ENCODE peak calls at places on chromosome 18, in nine cellular contexts. One of them, this sample, is unnamed.

GRCh38 chr18:30491815-30492551 is 550.6 kb downstream of the DSC3 start:
- DNase-seq in A549: no peak
- DNase-seq in left ventricle myocardium inferior: no peak
- DNase-seq in esophagus muscularis mucosa: no peak
- DNase-seq in cardiac muscle cell: peak; percentile 18
- DNase-seq in hepatocyte: no peak
- DNase-seq in uterus: no peak
- DNase-seq in colonic mucosa: no peak
- DNase-seq in A673: no peak
- DNase-seq in this sample: no peak

GRCh38 chr18:12046046-12046750 is 47.4 kb upstream of the ANKRD62 start:
- DNase-seq in A549: no peak
- DNase-seq in left ventricle myocardium inferior: no peak
- DNase-seq in esophagus muscularis mucosa: peak; percentile 64
- DNase-seq in cardiac muscle cell: no peak
- DNase-seq in hepatocyte: no peak
- DNase-seq in uterus: no peak
- DNase-seq in colonic mucosa: peak; percentile 11
- DNase-seq in A673: no peak
- DNase-seq in this sample: no peak

GRCh38 chr18:55523001-55523400 is 65.0 kb downstream of the TCF4 start:
- DNase-seq in A549: no peak
- DNase-seq in left ventricle myocardium inferior: no peak
- DNase-seq in esophagus muscularis mucosa: no peak
- DNase-seq in cardiac muscle cell: peak; percentile 39
- DNase-seq in hepatocyte: no peak
- DNase-seq in uterus: no peak
- DNase-seq in colonic mucosa: no peak
- DNase-seq in A673: no peak
- DNase-seq in this sample: no peak

GRCh38 chr18:77366067-77366724 is 116.5 kb downstream of the GALR1 start:
- DNase-seq in A549: no peak
- DNase-seq in left ventricle myocardium inferior: no peak
- DNase-seq in esophagus muscularis mucosa: no peak
- DNase-seq in cardiac muscle cell: peak; percentile 5
- DNase-seq in hepatocyte: no peak
- DNase-seq in uterus: no peak
- DNase-seq in colonic mucosa: no peak
- DNase-seq in A673: no peak
- DNase-seq in this sample: peak; percentile 68

GRCh38 chr18:59799383-59800015 is 100.3 kb upstream of the PMAIP1 start:
- DNase-seq in A549: no peak
- DNase-seq in left ventricle myocardium inferior: no peak
- DNase-seq in esophagus muscularis mucosa: no peak
- DNase-seq in cardiac muscle cell: peak; percentile 33
- DNase-seq in hepatocyte: no peak
- DNase-seq in uterus: no peak
- DNase-seq in colonic mucosa: no peak
- DNase-seq in A673: no peak
- DNase-seq in this sample: no peak

GRCh38 chr18:26930630-26931029 is 65.1 kb upstream of the AQP4 start:
- DNase-seq in A549: no peak
- DNase-seq in left ventricle myocardium inferior: no peak
- DNase-seq in esophagus muscularis mucosa: no peak
- DNase-seq in cardiac muscle cell: no peak
- DNase-seq in hepatocyte: no peak
- DNase-seq in uterus: no peak
- DNase-seq in colonic mucosa: no peak
- DNase-seq in A673: no peak
- DNase-seq in this sample: no peak

GRCh38 chr18:31942301-31942998 is 478 bp downstream of the TRAPPC8 start:
- DNase-seq in A549: peak; percentile 7
- DNase-seq in left ventricle myocardium inferior: no peak
- DNase-seq in esophagus muscularis mucosa: no peak
- DNase-seq in cardiac muscle cell: peak; percentile 52
- DNase-seq in hepatocyte: peak; percentile 72
- DNase-seq in uterus: no peak
- DNase-seq in colonic mucosa: peak; percentile 45
- DNase-seq in A673: no peak
- DNase-seq in this sample: peak; percentile 43

GRCh38 chr18:68724021-68724420 is 9.1 kb upstream of the TMX3 start:
- DNase-seq in A549: no peak
- DNase-seq in left ventricle myocardium inferior: no peak
- DNase-seq in esophagus muscularis mucosa: no peak
- DNase-seq in cardiac muscle cell: no peak
- DNase-seq in hepatocyte: no peak
- DNase-seq in uterus: no peak
- DNase-seq in colonic mucosa: no peak
- DNase-seq in A673: no peak
- DNase-seq in this sample: no peak

GRCh38 chr18:11857177-11857887 is 6.1 kb downstream of the CHMP1B start:
- DNase-seq in A549: peak; percentile 90
- DNase-seq in left ventricle myocardium inferior: peak; percentile 48
- DNase-seq in esophagus muscularis mucosa: no peak
- DNase-seq in cardiac muscle cell: peak; percentile 98
- DNase-seq in hepatocyte: peak; percentile 92
- DNase-seq in uterus: peak; percentile 48
- DNase-seq in colonic mucosa: peak; percentile 80
- DNase-seq in A673: peak; percentile 30
- DNase-seq in this sample: no peak

GRCh38 chr18:3683483-3683882 is 233.5 kb downstream of the TGIF1 start:
- DNase-seq in A549: no peak
- DNase-seq in left ventricle myocardium inferior: no peak
- DNase-seq in esophagus muscularis mucosa: no peak
- DNase-seq in cardiac muscle cell: no peak
- DNase-seq in hepatocyte: no peak
- DNase-seq in uterus: no peak
- DNase-seq in colonic mucosa: no peak
- DNase-seq in A673: peak; percentile 56
- DNase-seq in this sample: no peak

GRCh38 chr18:33470229-33470628 is 29.7 kb upstream of the CCDC178 start:
- DNase-seq in A549: no peak
- DNase-seq in left ventricle myocardium inferior: no peak
- DNase-seq in esophagus muscularis mucosa: no peak
- DNase-seq in cardiac muscle cell: peak; percentile 12
- DNase-seq in hepatocyte: no peak
- DNase-seq in uterus: no peak
- DNase-seq in colonic mucosa: no peak
- DNase-seq in A673: no peak
- DNase-seq in this sample: no peak

GRCh38 chr18:56146565-56146964 is 491.8 kb downstream of the TXNL1 start:
- DNase-seq in A549: no peak
- DNase-seq in left ventricle myocardium inferior: no peak
- DNase-seq in esophagus muscularis mucosa: no peak
- DNase-seq in cardiac muscle cell: no peak
- DNase-seq in hepatocyte: no peak
- DNase-seq in uterus: no peak
- DNase-seq in colonic mucosa: no peak
- DNase-seq in A673: no peak
- DNase-seq in this sample: no peak

GRCh38 chr18:77004555-77005380 is 127.8 kb downstream of the MBP start:
- DNase-seq in A549: no peak
- DNase-seq in left ventricle myocardium inferior: no peak
- DNase-seq in esophagus muscularis mucosa: no peak
- DNase-seq in cardiac muscle cell: no peak
- DNase-seq in hepatocyte: no peak
- DNase-seq in uterus: no peak
- DNase-seq in colonic mucosa: no peak
- DNase-seq in A673: no peak
- DNase-seq in this sample: no peak

DNA sequence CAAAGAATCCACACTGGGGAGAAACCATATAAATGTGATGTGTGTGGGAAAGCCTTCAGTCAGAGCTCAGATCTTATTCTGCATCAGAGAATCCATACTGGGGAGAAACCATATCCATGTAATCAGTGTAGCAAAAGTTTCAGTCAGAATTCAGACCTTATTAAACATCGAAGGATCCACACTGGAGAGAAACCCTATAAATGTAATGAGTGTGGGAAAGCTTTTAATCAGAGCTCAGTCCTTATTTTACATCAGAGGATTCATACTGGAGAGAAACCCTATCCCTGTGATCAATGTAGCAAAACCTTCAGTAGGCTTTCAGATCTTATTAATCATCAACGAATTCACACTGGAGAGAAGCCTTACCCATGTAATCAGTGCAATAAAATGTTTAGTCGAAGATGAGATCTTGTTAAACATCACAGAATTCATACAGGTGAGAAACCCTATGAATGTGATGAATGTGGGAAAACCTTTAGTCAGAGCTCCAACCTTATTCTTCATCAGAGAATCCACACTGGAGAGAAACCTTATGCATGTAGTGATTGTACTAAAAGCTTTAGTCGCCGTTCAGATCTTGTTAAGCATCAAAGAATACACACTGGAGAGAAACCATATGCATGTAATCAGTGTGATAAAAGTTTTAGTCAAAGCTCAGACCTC is 16.7 kb upstream of the ZSCAN30 start:
- DNase-seq in A549: no peak
- DNase-seq in left ventricle myocardium inferior: no peak
- DNase-seq in esophagus muscularis mucosa: no peak
- DNase-seq in cardiac muscle cell: no peak
- DNase-seq in hepatocyte: no peak
- DNase-seq in uterus: no peak
- DNase-seq in colonic mucosa: no peak
- DNase-seq in A673: no peak
- DNase-seq in this sample: no peak
- H3K9me3 ChIP-seq in A549: peaks cover 93% of the 10 kb centered on the region
- H3K9me3 ChIP-seq in left ventricle myocardium inferior: peaks cover 100% of the 10 kb centered on the region
- H3K9me3 ChIP-seq in esophagus muscularis mucosa: peaks cover 59% of the 10 kb centered on the region
- H3K9me3 ChIP-seq in cardiac muscle cell: no peaks in the 10 kb centered on the region
- H3K9me3 ChIP-seq in hepatocyte: peaks cover 61% of the 10 kb centered on the region
- H3K9me3 ChIP-seq in uterus: no peaks in the 10 kb centered on the region
- H3K9me3 ChIP-seq in colonic mucosa: peaks cover 9% of the 10 kb centered on the region
- H3K9me3 ChIP-seq in A673: peaks cover 88% of the 10 kb centered on the region
- H3K9me3 ChIP-seq in this sample: peaks cover 19% of the 10 kb centered on the region

GRCh38 chr18:79925656-79925979 is 25.8 kb downstream of the SLC66A2 start:
- DNase-seq in A549: no peak
- DNase-seq in left ventricle myocardium inferior: no peak
- DNase-seq in esophagus muscularis mucosa: no peak
- DNase-seq in cardiac muscle cell: no peak
- DNase-seq in hepatocyte: no peak
- DNase-seq in uterus: peak; percentile 16
- DNase-seq in colonic mucosa: no peak
- DNase-seq in A673: no peak
- DNase-seq in this sample: peak; percentile 42

GRCh38 chr18:79926715-79927596 is 24.5 kb downstream of the SLC66A2 start:
- DNase-seq in A549: no peak
- DNase-seq in left ventricle myocardium inferior: no peak
- DNase-seq in esophagus muscularis mucosa: no peak
- DNase-seq in cardiac muscle cell: no peak
- DNase-seq in hepatocyte: no peak
- DNase-seq in uterus: peak; percentile 11
- DNase-seq in colonic mucosa: no peak
- DNase-seq in A673: no peak
- DNase-seq in this sample: peak; percentile 96

GRCh38 chr18:79926306-79926705 is 25.1 kb downstream of the SLC66A2 start:
- DNase-seq in A549: no peak
- DNase-seq in left ventricle myocardium inferior: no peak
- DNase-seq in esophagus muscularis mucosa: no peak
- DNase-seq in cardiac muscle cell: no peak
- DNase-seq in hepatocyte: no peak
- DNase-seq in uterus: peak; percentile 9
- DNase-seq in colonic mucosa: peak; percentile 15
- DNase-seq in A673: no peak
- DNase-seq in this sample: peak; percentile 18

GRCh38 chr18:79923896-79924585 is 27.4 kb downstream of the SLC66A2 start:
- DNase-seq in A549: no peak
- DNase-seq in left ventricle myocardium inferior: no peak
- DNase-seq in esophagus muscularis mucosa: no peak
- DNase-seq in cardiac muscle cell: no peak
- DNase-seq in hepatocyte: no peak
- DNase-seq in uterus: peak; percentile 12
- DNase-seq in colonic mucosa: no peak
- DNase-seq in A673: no peak
- DNase-seq in this sample: peak; percentile 15

DNA sequence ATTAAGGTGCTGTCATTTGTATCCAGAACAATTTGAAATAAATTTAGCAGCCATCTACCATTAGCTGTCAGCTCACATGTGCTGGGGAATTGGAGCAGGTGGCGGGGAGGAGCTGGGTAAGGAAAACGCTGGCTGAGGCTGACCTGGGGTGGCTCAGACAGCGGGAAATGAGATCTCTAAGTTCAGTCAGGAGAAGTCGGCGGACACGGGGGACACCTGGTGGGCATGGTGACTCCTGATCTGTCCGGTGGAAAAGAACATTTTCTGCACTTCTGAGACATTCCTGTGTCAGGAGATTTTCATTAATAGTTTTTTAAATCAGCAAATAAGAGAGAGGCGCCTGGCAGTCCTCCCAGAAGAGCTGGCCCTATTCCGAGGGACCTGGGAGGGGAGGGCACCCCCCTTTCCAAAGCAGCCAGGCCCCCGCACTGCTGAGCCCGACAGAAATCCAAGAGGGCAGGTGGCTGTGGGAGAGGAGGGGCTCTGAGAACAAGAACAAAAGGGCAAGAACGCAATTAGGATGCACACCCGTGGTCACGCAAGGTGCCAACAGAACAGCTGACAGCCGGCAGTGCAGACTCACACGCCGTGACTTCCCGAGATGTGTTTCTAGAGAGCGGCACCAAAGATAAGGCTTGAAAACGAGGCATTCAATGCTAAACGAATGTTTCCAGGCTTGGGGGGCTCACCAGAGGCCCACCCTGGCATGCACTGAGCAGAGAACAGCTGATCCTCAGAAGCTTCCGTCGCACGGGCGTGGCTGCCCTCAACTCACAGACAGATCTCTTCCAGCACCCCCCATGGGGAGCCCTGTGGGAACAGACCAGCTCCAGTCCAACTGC is 26.4 kb downstream of the SLC66A2 start:
- DNase-seq in A549: no peak
- DNase-seq in left ventricle myocardium inferior: no peak
- DNase-seq in esophagus muscularis mucosa: no peak
- DNase-seq in cardiac muscle cell: no peak
- DNase-seq in hepatocyte: no peak
- DNase-seq in uterus: peak; percentile 63
- DNase-seq in colonic mucosa: peak; percentile 14
- DNase-seq in A673: no peak
- DNase-seq in this sample: peak; percentile 96
- TF ChIP-seq CTCF in A549: no peak
- TF ChIP-seq CTCF in left ventricle myocardium inferior: peak; percentile 25
- TF ChIP-seq CTCF in esophagus muscularis mucosa: peak; percentile 33
- TF ChIP-seq CTCF in cardiac muscle cell: no peak
- TF ChIP-seq CTCF in hepatocyte: no peak
- TF ChIP-seq CTCF in uterus: no peak
- TF ChIP-seq CTCF in colonic mucosa: no peak
- TF ChIP-seq CTCF in A673: no peak
- TF ChIP-seq CTCF in this sample: peak; percentile 74

GRCh38 chr18:49561377-49562193 is at the start of gene LIPG:
- DNase-seq in A549: peak; percentile 36
- DNase-seq in left ventricle myocardium inferior: no peak
- DNase-seq in esophagus muscularis mucosa: no peak
- DNase-seq in cardiac muscle cell: peak; percentile 82
- DNase-seq in hepatocyte: peak; percentile 91
- DNase-seq in uterus: no peak
- DNase-seq in colonic mucosa: peak; percentile 93
- DNase-seq in A673: peak; percentile 83
- DNase-seq in this sample: peak; percentile 72
- H3K4me3 ChIP-seq in A549: peak within 1 kb of the TSS; percentile 45
- H3K4me3 ChIP-seq in left ventricle myocardium inferior: peak within 1 kb of the TSS; percentile 57
- H3K4me3 ChIP-seq in esophagus muscularis mucosa: peak within 1 kb of the TSS; percentile 43
- H3K4me3 ChIP-seq in cardiac muscle cell: peak within 1 kb of the TSS; percentile 30
- H3K4me3 ChIP-seq in hepatocyte: peak within 1 kb of the TSS; percentile 68
- H3K4me3 ChIP-seq in uterus: peak within 1 kb of the TSS; percentile 6
- H3K4me3 ChIP-seq in colonic mucosa: peak within 1 kb of the TSS; percentile 45
- H3K4me3 ChIP-seq in A673: peak within 1 kb of the TSS; percentile 44
- H3K4me3 ChIP-seq in this sample: peak within 1 kb of the TSS; percentile 62

GRCh38 chr18:14914126-14914525 is 166.2 kb downstream of the ANKRD30B start:
- DNase-seq in A549: no peak
- DNase-seq in left ventricle myocardium inferior: no peak
- DNase-seq in esophagus muscularis mucosa: peak; percentile 50
- DNase-seq in cardiac muscle cell: no peak
- DNase-seq in hepatocyte: no peak
- DNase-seq in uterus: no peak
- DNase-seq in colonic mucosa: no peak
- DNase-seq in A673: no peak
- DNase-seq in this sample: no peak
- H3K9me3 ChIP-seq in A549: no peaks in the 10 kb centered on the region
- H3K9me3 ChIP-seq in left ventricle myocardium inferior: no peaks in the 10 kb centered on the region
- H3K9me3 ChIP-seq in esophagus muscularis mucosa: no peaks in the 10 kb centered on the region
- H3K9me3 ChIP-seq in cardiac muscle cell: no peaks in the 10 kb centered on the region
- H3K9me3 ChIP-seq in hepatocyte: no peaks in the 10 kb centered on the region
- H3K9me3 ChIP-seq in uterus: no peaks in the 10 kb centered on the region
- H3K9me3 ChIP-seq in colonic mucosa: no peaks in the 10 kb centered on the region
- H3K9me3 ChIP-seq in A673: peaks cover 7% of the 10 kb centered on the region
- H3K9me3 ChIP-seq in this sample: no peaks in the 10 kb centered on the region

This sample was measured in WERI-Rb-1.